ENCODE peak calls at places on chromosomes 2 and 18, in ten cellular contexts. R, P, J, U, E, O, M, L, C and F are unnamed samples.
A peak's percentile ranks its signal among the peaks of the same experiment; 100 is the strongest.

GRCh38 chr18:79208882-79209281 is 139.7 kb downstream of the ATP9B start:
- DNase-seq in R (no peak), P (no peak), J (no peak), U (no peak), E (no peak), O (no peak), M (no peak), L (no peak), C (no peak), F (no peak)

GRCh38 chr18:34595673-34596072 is 114.4 kb upstream of the DTNA start:
- DNase-seq in R (peak; percentile 58), P (no peak), J (no peak), U (no peak), E (no peak), O (no peak), M (no peak), L (no peak), C (no peak), F (no peak)

GRCh38 chr18:22547807-22548561 is 130.3 kb upstream of the CTAGE1 start:
- DNase-seq in R (peak; percentile 68), P (no peak), J (no peak), U (no peak), E (no peak), O (no peak), M (no peak), L (no peak), C (no peak), F (no peak)

GRCh38 chr2:48900321-48901014 is 144.9 kb upstream of the LHCGR start:
- DNase-seq in R (peak; percentile 36), P (no peak), J (no peak), U (no peak), E (no peak), O (no peak), M (no peak), L (no peak), C (no peak), F (no peak)

GRCh38 chr2:160034396-160034795 is 28.0 kb downstream of the PLA2R1 start:
- DNase-seq in R (no peak), P (no peak), J (no peak), U (no peak), E (no peak), O (no peak), M (no peak), L (no peak), C (no peak), F (no peak)

GRCh38 chr2:197809064-197809463 is 4.7 kb downstream of the PLCL1 start:
- DNase-seq in R (no peak), P (no peak), J (no peak), U (no peak), E (no peak), O (no peak), M (no peak), L (no peak), C (no peak), F (no peak)

GRCh38 chr2:230765611-230766300 is 53.1 kb downstream of the CAB39 start:
- DNase-seq in R (no peak), P (no peak), J (no peak), U (no peak), E (no peak), O (no peak), M (no peak), L (no peak), C (no peak), F (no peak)

GRCh38 chr18:13712400-13713131 is 13.8 kb downstream of the FAM210A start:
- DNase-seq in R (no peak), P (no peak), J (no peak), U (no peak), E (no peak), O (no peak), M (no peak), L (no peak), C (no peak), F (no peak)

GRCh38 chr2:54585136-54585535 is 129.0 kb downstream of the SPTBN1 start:
- DNase-seq in R (no peak), P (no peak), J (no peak), U (no peak), E (no peak), O (no peak), M (no peak), L (no peak), C (no peak), F (no peak)

DNA sequence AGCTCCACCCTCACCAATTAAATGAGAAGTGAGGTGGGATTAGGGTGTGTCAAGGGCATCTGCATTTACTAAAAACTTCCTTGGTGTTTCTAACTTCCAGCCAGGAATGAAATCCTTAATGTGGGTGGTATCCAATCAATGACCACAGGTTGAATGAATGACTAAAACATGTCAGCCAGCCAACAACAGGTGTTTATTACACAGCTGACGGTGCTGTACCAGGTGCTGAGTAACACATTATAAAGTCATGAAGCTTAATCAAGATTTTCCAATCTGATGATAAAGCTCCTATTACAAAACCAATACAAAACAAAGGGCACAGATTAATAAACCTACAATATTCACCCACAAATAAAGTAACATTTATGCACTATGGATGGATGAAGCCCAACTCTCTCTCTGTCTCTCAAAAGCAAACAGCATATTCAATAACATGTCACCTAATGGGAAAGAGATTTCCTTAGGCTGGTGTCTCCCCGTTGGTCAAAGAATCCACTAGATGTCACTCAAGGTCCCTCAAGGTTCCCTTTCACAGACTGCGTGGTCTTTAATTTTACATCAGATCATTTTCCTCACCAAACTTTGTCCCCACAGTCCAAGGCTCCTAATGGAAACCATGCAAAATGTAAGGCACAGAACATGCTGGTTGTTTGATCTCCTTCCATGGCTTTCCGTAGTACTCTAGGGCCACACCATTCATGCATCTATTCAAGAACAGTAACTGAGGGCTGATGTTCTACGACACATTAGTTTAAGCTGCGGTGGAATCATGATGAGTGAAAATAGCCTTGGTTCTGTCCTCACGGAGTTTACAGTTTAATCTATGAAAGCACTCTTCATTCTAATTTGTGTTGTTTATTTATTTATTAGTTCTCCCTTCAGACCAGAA is 6.4 kb upstream of the PTPN4 start:
- DNase-seq in R (peak; percentile 73), P (peak; percentile 56), J (no peak), U (no peak), E (no peak), O (no peak), M (no peak), L (peak; percentile 10), C (peak; percentile 56), F (no peak)
- TF ChIP-seq CTCF in R (peak; percentile 72), P (peak; percentile 74), J (peak; percentile 71), U (peak; percentile 75), E (peak; percentile 52), O (peak; percentile 68), M (peak; percentile 67), L (peak; percentile 91), C (peak; percentile 51), F (no peak)

DNA sequence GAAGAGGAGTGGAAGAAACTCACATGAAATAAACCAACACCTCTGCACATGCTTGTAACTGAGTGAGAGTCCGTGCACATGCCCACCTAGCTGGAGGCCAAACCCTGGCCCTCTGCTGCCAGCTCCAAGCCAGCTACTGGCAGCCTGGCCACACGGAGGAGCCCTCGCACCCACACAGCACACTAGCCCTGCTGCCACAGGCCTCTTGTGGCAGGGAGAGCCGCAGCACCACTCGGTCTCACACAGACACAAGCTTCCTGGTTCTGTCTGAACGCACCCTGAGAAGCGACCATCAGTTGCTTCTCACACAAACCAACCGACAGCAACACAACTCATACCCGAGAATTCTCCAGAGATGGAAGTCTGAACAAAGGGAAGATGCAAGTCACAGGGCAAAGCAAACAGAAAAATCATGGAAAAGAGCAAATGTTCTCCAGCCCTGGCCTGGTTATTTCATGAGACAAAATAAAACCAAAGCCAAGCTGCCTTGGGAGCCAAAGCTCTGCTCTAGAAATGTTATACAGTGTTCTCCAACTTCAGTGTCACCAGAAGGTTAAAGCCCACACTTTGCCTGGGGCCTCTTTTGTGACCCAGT is 65.1 kb downstream of the FBXO15 start:
- DNase-seq in R (peak; percentile 34), P (peak; percentile 70), J (no peak), U (peak; percentile 77), E (peak; percentile 66), O (no peak), M (peak; percentile 28), L (peak; percentile 53), C (peak; percentile 51), F (no peak)
- TF ChIP-seq CTCF in R (peak; percentile 40), P (peak; percentile 71), J (peak; percentile 37), U (peak; percentile 38), E (peak; percentile 48), O (peak; percentile 61), M (peak; percentile 54), L (peak; percentile 60), C (no peak), F (no peak)

GRCh38 chr2:157874278-157874825 is 1.8 kb downstream of the ACVR1 start:
- DNase-seq in R (no peak), P (no peak), J (no peak), U (no peak), E (no peak), O (no peak), M (no peak), L (no peak), C (no peak), F (no peak)

GRCh38 chr2:157874997-157875719 is 972 bp downstream of the ACVR1 start:
- DNase-seq in R (peak; percentile 95), P (peak; percentile 15), J (peak; percentile 51), U (peak; percentile 70), E (peak; percentile 11), O (no peak), M (no peak), L (peak; percentile 23), C (no peak), F (no peak)

GRCh38 chr2:157876771-157877108 is 610 bp upstream of the ACVR1 start:
- DNase-seq in R (no peak), P (no peak), J (no peak), U (no peak), E (no peak), O (no peak), M (no peak), L (no peak), C (no peak), F (no peak)

GRCh38 chr2:157876066-157876770 is at the start of gene ACVR1:
- DNase-seq in R (peak; percentile 97), P (peak; percentile 91), J (peak; percentile 97), U (peak; percentile 97), E (peak; percentile 95), O (peak; percentile 86), M (peak; percentile 76), L (peak; percentile 73), C (peak; percentile 90), F (peak; percentile 80)

DNA sequence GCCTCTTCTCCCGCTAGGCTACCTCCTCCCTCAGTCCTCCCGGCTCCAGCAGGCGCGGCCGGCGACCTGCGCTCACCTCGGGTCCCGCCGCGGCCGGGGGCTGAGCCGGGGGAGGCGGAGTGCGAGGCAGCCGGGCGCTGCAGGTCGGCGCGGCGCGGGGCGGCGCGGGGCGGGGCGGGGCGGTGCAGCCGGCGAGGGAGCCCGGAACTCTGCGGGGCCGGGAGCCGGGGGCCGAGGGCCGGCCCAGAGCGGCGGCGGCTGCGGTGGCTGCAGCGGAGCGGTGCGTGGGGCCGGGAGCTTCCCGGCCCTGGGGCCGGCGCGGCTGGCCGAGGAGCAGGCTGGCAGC is 437 bp downstream of the ACVR1 start:
- DNase-seq in R (no peak), P (peak; percentile 54), J (peak; percentile 75), U (peak; percentile 85), E (peak; percentile 71), O (no peak), M (peak; percentile 36), L (no peak), C (peak; percentile 76), F (no peak)
- TF ChIP-seq CTCF in R (no peak), P (no peak), J (no peak), U (no peak), E (no peak), O (no peak), M (no peak), L (no peak), C (no peak), F (no peak)

GRCh38 chr2:241724259-241724974 is 10.0 kb upstream of the D2HGDH start:
- DNase-seq in R (no peak), P (no peak), J (no peak), U (no peak), E (no peak), O (no peak), M (no peak), L (no peak), C (peak; percentile 28), F (no peak)
- TF ChIP-seq CTCF in R (peak; percentile 16), P (no peak), J (peak; percentile 18), U (peak; percentile 35), E (no peak), O (no peak), M (no peak), L (no peak), C (no peak), F (no peak)